ENCODE peak calls at places on chromosomes 1 and 21, in seven cellular contexts. K is heart left ventricle, U is neuronal stem cell, E is mesenchymal stem cell, T is lower lobe of right lung, B is IMR-90, L is H1. S is an unnamed sample.

GRCh38 chr1:233367057-233367759 is 39.7 kb downstream of the MAP3K21 start:
- DNase-seq in E (no peak), L (peak; percentile 25), U (no peak), K (no peak), T (no peak), B (no peak), S (no peak)

GRCh38 chr1:205942631-205943159 is 561 bp downstream of the SLC26A9 start:
- DNase-seq in T (no peak), K (no peak), E (no peak), U (no peak), L (no peak), B (no peak), S (no peak)

GRCh38 chr1:116529199-116529616 is 41.6 kb downstream of the CD58 start:
- DNase-seq in T (no peak), E (no peak), K (no peak), B (peak; percentile 20), U (no peak), L (no peak), S (no peak)

GRCh38 chr1:228064741-228065542 is 17.6 kb upstream of the ARF1 start:
- DNase-seq in B (no peak), E (no peak), K (peak; percentile 21), T (no peak), U (no peak), L (no peak), S (no peak)

GRCh38 chr1:110927484-110928075 is 36.1 kb downstream of the LRIF1 start:
- DNase-seq in L (no peak), E (no peak), B (peak; percentile 1), K (no peak), U (no peak), T (no peak), S (no peak)

GRCh38 chr1:39849203-39849602 is 34.1 kb downstream of the TRIT1 start:
- DNase-seq in U (no peak), E (no peak), T (no peak), L (no peak), K (no peak), B (peak; percentile 8), S (no peak)

GRCh38 chr1:229506633-229507032 is 1.5 kb downstream of the NUP133 start:
- DNase-seq in B (no peak), E (no peak), K (no peak), U (no peak), L (no peak), T (no peak), S (no peak)

GRCh38 chr1:36224537-36225297 is 474 bp downstream of the THRAP3 start:
- DNase-seq in T (peak; percentile 88), E (peak; percentile 97), K (peak; percentile 87), U (peak; percentile 66), B (peak; percentile 83), L (peak; percentile 23), S (peak; percentile 89)

GRCh38 chr1:211326528-211327340 is at the start of gene TRAF5:
- DNase-seq in K (peak; percentile 51), T (peak; percentile 71), E (peak; percentile 57), B (peak; percentile 55), U (peak; percentile 36), L (no peak), S (no peak)

GRCh38 chr1:167138703-167139102 is 44.8 kb downstream of the STYXL2 start:
- DNase-seq in U (no peak), L (no peak), B (no peak), E (no peak), T (no peak), K (no peak), S (no peak)

GRCh38 chr1:89999628-90000027 is 4.7 kb downstream of the ZNF326 start:
- DNase-seq in U (no peak), E (no peak), K (no peak), B (no peak), L (no peak), T (no peak), S (no peak)

GRCh38 chr1:248824701-248825100 is 1.0 kb downstream of the SH3BP5L start:
- DNase-seq in L (no peak), T (no peak), E (no peak), K (no peak), B (no peak), U (no peak), S (no peak)

GRCh38 chr21:34517491-34518245 is 5.7 kb upstream of the KCNE1 start:
- DNase-seq in T (no peak), E (peak; percentile 36), L (no peak), U (no peak), K (no peak), B (no peak), S (no peak)

GRCh38 chr21:26715116-26715515 is 130.1 kb downstream of the ADAMTS1 start:
- DNase-seq in L (no peak), K (no peak), T (no peak), U (no peak), B (no peak), E (no peak), S (no peak)

GRCh38 chr1:46526689-46527291 is 24.7 kb downstream of the KNCN start:
- DNase-seq in L (no peak), U (no peak), K (no peak), B (no peak), E (no peak), T (no peak), S (no peak)

GRCh38 chr1:231634302-231635013 is 7.9 kb downstream of the DISC1 start:
- DNase-seq in T (no peak), L (no peak), B (no peak), K (no peak), U (no peak), E (no peak), S (no peak)

GRCh38 chr1:232599178-232600041 is 30.5 kb downstream of the SIPA1L2 start:
- DNase-seq in K (no peak), E (peak; percentile 35), T (no peak), U (no peak), L (no peak), B (peak; percentile 47), S (no peak)

GRCh38 chr1:171389176-171389575 is 75.2 kb downstream of the FMO4 start:
- DNase-seq in U (no peak), E (peak; percentile 88), B (peak; percentile 29), L (no peak), K (no peak), T (no peak), S (no peak)

GRCh38 chr1:248782311-248782887 is 26.8 kb upstream of the LYPD8 start:
- DNase-seq in E (no peak), L (no peak), U (no peak), K (no peak), B (no peak), T (no peak), S (no peak)

GRCh38 chr1:27349784-27350672 is 8.2 kb downstream of the SYTL1 start:
- DNase-seq in E (peak; percentile 68), K (peak; percentile 75), L (no peak), B (peak; percentile 60), U (peak; percentile 60), T (peak; percentile 83), S (no peak)

GRCh38 chr1:6262570-6263420 is 1.9 kb upstream of the GPR153 start:
- DNase-seq in E (peak; percentile 32), B (no peak), T (no peak), K (peak; percentile 80), U (no peak), L (no peak), S (no peak)

GRCh38 chr1:154759196-154759595 is 110.9 kb downstream of the KCNN3 start:
- DNase-seq in K (no peak), U (no peak), T (no peak), B (no peak), E (no peak), L (no peak), S (no peak)

GRCh38 chr1:45617618-45618017 is 6.2 kb downstream of the CCDC17 start:
- DNase-seq in L (no peak), K (no peak), E (peak; percentile 58), B (peak; percentile 75), T (no peak), U (no peak), S (no peak)

GRCh38 chr1:6966326-6966725 is 181.1 kb downstream of the CAMTA1 start:
- DNase-seq in K (no peak), L (no peak), B (no peak), U (no peak), E (no peak), T (no peak), S (no peak)

GRCh38 chr1:44043176-44044070 is 12.2 kb upstream of the SLC6A9 start:
- DNase-seq in K (no peak), B (no peak), T (no peak), L (no peak), E (no peak), U (no peak), S (no peak)

GRCh38 chr1:7648761-7649384 is 122.2 kb upstream of the VAMP3 start:
- DNase-seq in E (no peak), B (peak; percentile 23), U (no peak), K (no peak), L (no peak), T (peak; percentile 87), S (peak; percentile 73)

GRCh38 chr1:230403442-230403841 is 22.7 kb downstream of the PGBD5 start:
- DNase-seq in T (no peak), K (no peak), E (no peak), L (no peak), U (no peak), B (no peak), S (no peak)

GRCh38 chr21:10425856-10426255 is 95.5 kb upstream of the TPTE start:
- DNase-seq in K (no peak), T (no peak), B (no peak), U (no peak), L (no peak), E (no peak), S (no peak)
- H3K9me3 ChIP-seq in K (no peaks in the 10 kb centered on the region), T (peaks cover 12% of the 10 kb centered on the region), B (peaks cover 41% of the 10 kb centered on the region), U (peaks cover 21% of the 10 kb centered on the region), L (peaks cover 77% of the 10 kb centered on the region), E (peaks cover 55% of the 10 kb centered on the region), S (no peaks in the 10 kb centered on the region)

GRCh38 chr1:80018348-80018747 is 1011.8 kb upstream of the ADGRL4 start:
- DNase-seq in T (no peak), K (no peak), E (no peak), U (no peak), L (no peak), B (no peak), S (no peak)

GRCh38 chr1:80023366-80023765 is 1016.8 kb upstream of the ADGRL4 start:
- DNase-seq in E (no peak), L (no peak), B (no peak), K (no peak), T (no peak), U (no peak), S (no peak)

DNA sequence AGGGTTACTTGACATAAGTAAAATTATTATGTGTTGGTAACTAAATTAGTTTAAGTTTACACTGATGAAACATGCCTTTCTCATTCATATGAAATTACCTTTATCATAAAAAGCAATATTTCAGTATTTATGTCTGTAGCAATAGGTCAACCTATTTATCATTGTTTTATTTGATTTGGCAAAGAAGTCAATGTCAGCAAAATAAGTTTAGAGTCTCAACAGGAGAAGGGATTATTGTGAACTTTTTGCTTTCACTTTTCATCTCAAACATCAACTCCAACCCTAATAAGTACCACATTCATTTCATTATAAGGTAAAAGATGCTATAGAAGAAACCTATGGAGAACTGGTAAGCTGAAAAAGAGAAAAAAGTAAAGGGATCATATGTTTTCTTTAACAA is 1015.4 kb upstream of the ADGRL4 start:
- DNase-seq in B (no peak), E (no peak), K (no peak), L (no peak), T (no peak), U (no peak), S (no peak)
- H3K9me3 ChIP-seq in B (no peaks in the 10 kb centered on the region), E (no peaks in the 10 kb centered on the region), K (no peaks in the 10 kb centered on the region), L (no peaks in the 10 kb centered on the region), T (no peaks in the 10 kb centered on the region), U (no peaks in the 10 kb centered on the region), S (no peaks in the 10 kb centered on the region)

GRCh38 chr1:175922254-175922881 is 179.0 kb upstream of the TNR start:
- DNase-seq in B (no peak), E (peak; percentile 27), K (no peak), L (peak; percentile 34), U (no peak), T (no peak), S (no peak)
- H3K9me3 ChIP-seq in B (no peaks in the 10 kb centered on the region), E (no peaks in the 10 kb centered on the region), K (no peaks in the 10 kb centered on the region), L (no peaks in the 10 kb centered on the region), U (no peaks in the 10 kb centered on the region), T (peaks cover 5% of the 10 kb centered on the region), S (peaks cover 3% of the 10 kb centered on the region)

GRCh38 chr21:39852726-39853510 is 14.3 kb upstream of the PCP4 start:
- DNase-seq in B (no peak), L (no peak), T (no peak), U (no peak), E (no peak), K (no peak), S (no peak)
- H3K9me3 ChIP-seq in B (peaks cover 40% of the 10 kb centered on the region), L (peaks cover under 1% of the 10 kb centered on the region), T (no peaks in the 10 kb centered on the region), U (no peaks in the 10 kb centered on the region), E (no peaks in the 10 kb centered on the region), K (no peaks in the 10 kb centered on the region), S (no peaks in the 10 kb centered on the region)

S was measured in right atrium auricular region.